ENCODE peak calls at places on chromosome 9, in five cellular contexts. H, E, X, L and N are unnamed samples.

GRCh38 chr9:126417007-126417406 is 90.4 kb downstream of the MVB12B start:
- DNase-seq in E (no peak), L (no peak), H (no peak), X (no peak), N (no peak)

GRCh38 chr9:127754099-127754760 is 19.1 kb upstream of the TOR2A start:
- DNase-seq in E (no peak), L (no peak), H (no peak), X (no peak), N (no peak)

GRCh38 chr9:113614843-113615648 is 151.5 kb downstream of the RGS3 start:
- DNase-seq in X (peak; percentile 24), E (no peak), L (peak; percentile 83), H (no peak), N (no peak)

GRCh38 chr9:70285981-70286616 is 27.3 kb downstream of the SMC5 start:
- DNase-seq in E (no peak), X (no peak), L (no peak), H (no peak), N (no peak)

GRCh38 chr9:18362901-18363685 is 110.9 kb upstream of the ADAMTSL1 start:
- DNase-seq in L (no peak), X (no peak), E (no peak), H (no peak), N (peak; percentile 15)

GRCh38 chr9:99075246-99075912 is 29.5 kb upstream of the TGFBR1 start:
- DNase-seq in L (no peak), X (no peak), E (no peak), H (no peak), N (no peak)

GRCh38 chr9:71944754-71945409 is 33.4 kb downstream of the C9orf85 start:
- DNase-seq in L (no peak), E (no peak), H (no peak), X (no peak), N (peak; percentile 88)

GRCh38 chr9:136059851-136060670 is 35.0 kb downstream of the NACC2 start:
- DNase-seq in E (no peak), X (no peak), H (no peak), L (peak; percentile 44), N (peak; percentile 27)

GRCh38 chr9:121123816-121124536 is 49.2 kb downstream of the CNTRL start:
- DNase-seq in H (no peak), E (no peak), L (no peak), X (no peak), N (no peak)

GRCh38 chr9:121118266-121118665 is 43.5 kb downstream of the CNTRL start:
- DNase-seq in L (no peak), E (no peak), X (no peak), H (no peak), N (no peak)

GRCh38 chr9:121120386-121120785 is 45.6 kb downstream of the CNTRL start:
- DNase-seq in L (no peak), X (no peak), H (no peak), E (no peak), N (no peak)

GRCh38 chr9:121122450-121123032 is 47.8 kb downstream of the CNTRL start:
- DNase-seq in X (no peak), L (no peak), E (no peak), H (no peak), N (peak; percentile 29)

DNA sequence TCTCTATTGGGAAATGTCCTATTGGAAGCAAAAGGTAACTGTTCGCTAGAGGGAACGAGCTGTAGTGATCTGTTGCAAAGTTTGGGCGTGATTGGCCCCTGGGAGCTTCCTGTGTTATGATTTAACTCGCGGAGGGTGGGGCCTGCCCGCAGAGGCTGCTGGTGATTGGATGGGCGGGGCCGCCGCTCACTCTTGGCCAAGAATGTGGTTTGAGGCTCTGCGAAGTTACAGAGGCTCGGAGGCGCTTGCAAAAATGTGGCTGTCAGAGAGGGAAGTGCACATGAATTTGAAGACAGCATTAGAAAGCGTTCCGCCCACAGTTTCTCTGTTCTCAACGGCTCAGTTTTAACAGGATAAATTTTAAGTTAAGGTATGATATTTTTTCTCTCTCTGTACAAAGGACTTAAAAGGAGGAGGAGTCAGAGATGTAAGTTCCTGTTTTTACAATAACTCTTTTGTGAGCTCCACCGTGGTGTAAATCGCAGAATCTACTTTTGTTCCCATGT is 46.9 kb downstream of the CNTRL start:
- DNase-seq in H (peak; percentile 96), L (peak; percentile 98), E (peak; percentile 94), X (peak; percentile 97), N (peak; percentile 97)
- H3K4me3 ChIP-seq in H (peak overlapping the region; percentile 59), L (peak overlapping the region; percentile 51), E (peak overlapping the region; percentile 61), X (no peak overlapping the region), N (peak overlapping the region; percentile 22)

GRCh38 chr9:100856238-100856637 is 172.3 kb upstream of the PLPPR1 start:
- DNase-seq in E (no peak), H (no peak), X (no peak), L (no peak), N (no peak)

GRCh38 chr9:100848731-100849130 is 179.8 kb upstream of the PLPPR1 start:
- DNase-seq in X (no peak), E (no peak), L (no peak), H (no peak), N (no peak)

GRCh38 chr9:100852088-100852487 is 176.4 kb upstream of the PLPPR1 start:
- DNase-seq in H (no peak), L (no peak), X (no peak), E (no peak), N (no peak)
- H3K36me3 ChIP-seq in H (no peaks in the 10 kb centered on the region), L (no peaks in the 10 kb centered on the region), X (no peaks in the 10 kb centered on the region), E (no peaks in the 10 kb centered on the region), N (no peaks in the 10 kb centered on the region)

GRCh38 chr9:31027678-31028077 is 1356.8 kb upstream of the ACO1 start:
- DNase-seq in H (no peak), X (no peak), L (no peak), E (no peak), N (no peak)

GRCh38 chr9:31034311-31034710 is 1350.1 kb upstream of the ACO1 start:
- DNase-seq in E (no peak), H (no peak), L (no peak), X (peak; percentile 41), N (no peak)

GRCh38 chr9:31030741-31031202 is 1353.7 kb upstream of the ACO1 start:
- DNase-seq in X (no peak), L (no peak), H (no peak), E (no peak), N (no peak)

GRCh38 chr9:31028137-31028536 is 1356.3 kb upstream of the ACO1 start:
- DNase-seq in H (no peak), E (no peak), X (no peak), L (no peak), N (no peak)

GRCh38 chr9:31032206-31032605 is 1352.2 kb upstream of the ACO1 start:
- DNase-seq in H (no peak), L (no peak), E (no peak), X (no peak), N (no peak)
- H3K27ac ChIP-seq in H (no peak overlapping the region), L (no peak overlapping the region), E (no peak overlapping the region), X (no peak overlapping the region), N (no peak overlapping the region)

GRCh38 chr9:133118179-133118520 is 2.9 kb downstream of the RALGDS start:
- DNase-seq in H (no peak), E (no peak), X (no peak), L (peak; percentile 26), N (no peak)

GRCh38 chr9:133119461-133120342 is 1.3 kb downstream of the RALGDS start:
- DNase-seq in X (no peak), E (no peak), L (no peak), H (no peak), N (no peak)

GRCh38 chr9:133118568-133118967 is 2.5 kb downstream of the RALGDS start:
- DNase-seq in H (no peak), E (no peak), L (peak; percentile 36), X (no peak), N (no peak)

GRCh38 chr9:133117271-133118178 is 3.5 kb downstream of the RALGDS start:
- DNase-seq in H (no peak), L (peak; percentile 85), X (peak; percentile 80), E (no peak), N (peak; percentile 55)

DNA sequence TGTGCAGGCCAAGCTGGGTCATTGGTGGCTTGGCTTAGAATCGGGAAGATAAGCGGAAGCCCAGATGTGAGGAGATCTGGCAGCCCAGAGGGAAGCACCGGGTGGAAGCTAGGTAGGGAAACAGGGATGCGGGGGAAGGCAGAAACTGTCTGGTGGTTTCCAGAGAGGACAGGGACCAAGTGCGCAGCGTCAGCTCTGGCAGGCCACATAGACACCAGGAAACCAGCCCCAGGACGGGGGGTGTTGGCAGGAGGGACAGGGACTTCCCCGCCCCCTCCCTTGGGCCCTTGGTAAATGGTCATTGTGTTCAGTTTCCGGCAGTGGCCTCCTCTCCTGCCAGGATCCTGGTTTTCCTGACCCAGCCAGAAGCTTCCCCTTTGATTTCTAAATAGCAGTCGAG is 2.0 kb downstream of the RALGDS start:
- DNase-seq in E (no peak), H (no peak), L (no peak), X (no peak), N (no peak)
- H3K4me3 ChIP-seq in E (no peak overlapping the region), H (no peak overlapping the region), L (no peak overlapping the region), X (no peak overlapping the region), N (no peak overlapping the region)

DNA sequence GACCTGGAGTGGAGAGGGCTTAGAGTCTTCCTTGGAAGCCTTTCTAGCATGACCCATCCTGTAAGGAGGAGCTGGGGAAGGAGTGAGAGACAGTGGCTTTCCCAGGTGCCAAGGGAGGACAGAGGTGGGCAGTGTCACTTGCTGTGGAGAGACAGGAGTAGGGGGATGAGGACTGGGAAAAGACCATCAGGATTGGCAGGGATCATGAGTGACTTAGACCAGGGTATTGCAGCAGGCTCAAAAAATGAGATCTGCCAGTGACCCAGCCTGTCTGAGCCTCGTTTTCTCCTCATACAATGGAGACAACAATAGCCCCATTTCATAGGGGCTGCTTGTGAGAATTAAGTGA is 2.4 kb downstream of the TMOD1 start:
- DNase-seq in L (no peak), X (no peak), H (no peak), E (no peak), N (no peak)
- H3K36me3 ChIP-seq in L (no peaks in the 10 kb centered on the region), X (no peaks in the 10 kb centered on the region), H (no peaks in the 10 kb centered on the region), E (no peaks in the 10 kb centered on the region), N (no peaks in the 10 kb centered on the region)

GRCh38 chr9:109910616-109911568 is 130.9 kb downstream of the PALM2AKAP2 start:
- DNase-seq in E (no peak), X (no peak), H (no peak), L (no peak), N (peak; percentile 77)

GRCh38 chr9:109913461-109913810 is 133.4 kb downstream of the PALM2AKAP2 start:
- DNase-seq in E (no peak), H (no peak), X (no peak), L (no peak), N (no peak)

GRCh38 chr9:109914280-109915027 is 134.5 kb downstream of the PALM2AKAP2 start:
- DNase-seq in L (no peak), H (no peak), E (no peak), X (no peak), N (no peak)

GRCh38 chr9:109912082-109912581 is 132.1 kb downstream of the PALM2AKAP2 start:
- DNase-seq in L (no peak), H (no peak), X (no peak), E (no peak), N (no peak)

GRCh38 chr9:109912726-109913460 is 132.9 kb downstream of the PALM2AKAP2 start:
- DNase-seq in E (no peak), X (no peak), L (no peak), H (no peak), N (no peak)
- H3K27ac ChIP-seq in E (no peak overlapping the region), X (no peak overlapping the region), L (peak overlapping the region; percentile 39), H (peak overlapping the region; percentile 62), N (no peak overlapping the region)